ENCODE peak calls at places on chromosomes 3 and 15, in four cellular contexts. One of them, this sample, is unnamed. For H3K4me1, the result is how much of the 10 kb centered on the place peaks cover.

GRCh38 chr3:37660782-37661181 is 200.9 kb upstream of the CTDSPL start:
- DNase-seq in heart left ventricle: no peak
- DNase-seq in A549: no peak
- DNase-seq in transverse colon: no peak
- DNase-seq in this sample: no peak

GRCh38 chr3:123143669-123144411 is 57.9 kb upstream of the SEC22A start:
- DNase-seq in heart left ventricle: no peak
- DNase-seq in A549: no peak
- DNase-seq in transverse colon: no peak
- DNase-seq in this sample: no peak

GRCh38 chr3:86990171-86990733 is 697 bp downstream of the VGLL3 start:
- DNase-seq in transverse colon: no peak
- DNase-seq in A549: peak
- DNase-seq in heart left ventricle: no peak
- DNase-seq in this sample: no peak

GRCh38 chr15:46786886-46787285 is 930.4 kb upstream of the SEMA6D start:
- DNase-seq in heart left ventricle: no peak
- DNase-seq in A549: no peak
- DNase-seq in transverse colon: no peak
- DNase-seq in this sample: no peak

GRCh38 chr15:77907824-77908751 is 169.4 kb downstream of the TBC1D2B start:
- DNase-seq in A549: no peak
- DNase-seq in transverse colon: peak
- DNase-seq in heart left ventricle: no peak
- DNase-seq in this sample: peak

GRCh38 chr15:36109943-36110658 is 469.3 kb upstream of the CDIN1 start:
- DNase-seq in heart left ventricle: no peak
- DNase-seq in A549: no peak
- DNase-seq in transverse colon: no peak
- DNase-seq in this sample: no peak

GRCh38 chr15:99925661-99926461 is 192.6 kb upstream of the LYSMD4 start:
- DNase-seq in heart left ventricle: peak
- DNase-seq in transverse colon: peak
- DNase-seq in A549: peak
- DNase-seq in this sample: peak

GRCh38 chr3:138653567-138653966 is 45.0 kb downstream of the FAIM start:
- DNase-seq in A549: no peak
- DNase-seq in transverse colon: no peak
- DNase-seq in heart left ventricle: no peak
- DNase-seq in this sample: no peak

GRCh38 chr3:57382933-57383332 is 90.4 kb upstream of the ASB14 start:
- DNase-seq in transverse colon: no peak
- DNase-seq in A549: no peak
- DNase-seq in heart left ventricle: no peak
- DNase-seq in this sample: no peak

GRCh38 chr3:156148946-156149348 is 28.6 kb downstream of the KCNAB1 start:
- DNase-seq in A549: no peak
- DNase-seq in heart left ventricle: peak
- DNase-seq in transverse colon: no peak
- DNase-seq in this sample: no peak

GRCh38 chr15:99283739-99284138 is 32.5 kb downstream of the LRRC28 start:
- DNase-seq in heart left ventricle: no peak
- DNase-seq in A549: no peak
- DNase-seq in transverse colon: no peak
- DNase-seq in this sample: no peak

GRCh38 chr15:90291679-90292356 is 26.3 kb downstream of the NGRN start:
- DNase-seq in transverse colon: peak
- DNase-seq in heart left ventricle: no peak
- DNase-seq in A549: peak
- DNase-seq in this sample: no peak

GRCh38 chr3:59444293-59444671 is 394.5 kb upstream of the CFAP20DC start:
- DNase-seq in transverse colon: no peak
- DNase-seq in A549: no peak
- DNase-seq in heart left ventricle: no peak
- DNase-seq in this sample: no peak

GRCh38 chr15:62795171-62795570 is 247.4 kb upstream of the TPM1 start:
- DNase-seq in transverse colon: no peak
- DNase-seq in heart left ventricle: no peak
- DNase-seq in A549: no peak
- DNase-seq in this sample: no peak

GRCh38 chr3:152609891-152610290 is 225.0 kb upstream of the P2RY1 start:
- DNase-seq in A549: no peak
- DNase-seq in transverse colon: no peak
- DNase-seq in heart left ventricle: no peak
- DNase-seq in this sample: no peak

GRCh38 chr15:96342143-96342466 is 11.6 kb downstream of the NR2F2 start:
- DNase-seq in A549: no peak
- DNase-seq in transverse colon: no peak
- DNase-seq in heart left ventricle: no peak
- DNase-seq in this sample: no peak

GRCh38 chr3:38657369-38657768 is 7.9 kb upstream of the SCN5A start:
- DNase-seq in heart left ventricle: no peak
- DNase-seq in transverse colon: no peak
- DNase-seq in A549: no peak
- DNase-seq in this sample: no peak

GRCh38 chr15:31758126-31758525 is 272.2 kb upstream of the CHRNA7 start:
- DNase-seq in transverse colon: peak
- DNase-seq in heart left ventricle: peak
- DNase-seq in A549: peak
- DNase-seq in this sample: no peak

GRCh38 chr15:63605816-63606215 is 8.6 kb downstream of the FBXL22 start:
- DNase-seq in transverse colon: peak
- DNase-seq in A549: no peak
- DNase-seq in heart left ventricle: no peak
- DNase-seq in this sample: no peak

GRCh38 chr3:153330891-153331290 is 168.9 kb downstream of the RAP2B start:
- DNase-seq in A549: no peak
- DNase-seq in transverse colon: no peak
- DNase-seq in heart left ventricle: no peak
- DNase-seq in this sample: no peak

GRCh38 chr15:67126551-67127333 is 61.3 kb downstream of the SMAD3 start:
- DNase-seq in A549: no peak
- DNase-seq in heart left ventricle: no peak
- DNase-seq in transverse colon: no peak
- DNase-seq in this sample: no peak

GRCh38 chr3:168250415-168250861 is 154.7 kb upstream of the GOLIM4 start:
- DNase-seq in A549: no peak
- DNase-seq in heart left ventricle: no peak
- DNase-seq in transverse colon: no peak
- DNase-seq in this sample: no peak

GRCh38 chr15:69756440-69756839 is 303.8 kb downstream of the RPLP1 start:
- DNase-seq in A549: no peak
- DNase-seq in transverse colon: no peak
- DNase-seq in heart left ventricle: no peak
- DNase-seq in this sample: no peak

GRCh38 chr15:73078722-73079121 is 26.5 kb downstream of the NEO1 start:
- DNase-seq in transverse colon: peak
- DNase-seq in A549: peak
- DNase-seq in heart left ventricle: no peak
- DNase-seq in this sample: no peak

GRCh38 chr3:58073315-58074125 is 65.3 kb downstream of the FLNB start:
- DNase-seq in heart left ventricle: no peak
- DNase-seq in transverse colon: no peak
- DNase-seq in A549: no peak
- DNase-seq in this sample: no peak

GRCh38 chr15:46277994-46278885 is 643.4 kb downstream of the SQOR start:
- DNase-seq in transverse colon: no peak
- DNase-seq in heart left ventricle: no peak
- DNase-seq in A549: no peak
- DNase-seq in this sample: no peak

GRCh38 chr3:170178631-170179030 is 2.9 kb downstream of the PHC3 start:
- DNase-seq in transverse colon: peak
- DNase-seq in A549: no peak
- DNase-seq in heart left ventricle: no peak
- DNase-seq in this sample: peak

GRCh38 chr3:103085465-103085864 is 650.6 kb downstream of the ZPLD1 start:
- DNase-seq in A549: peak
- DNase-seq in transverse colon: no peak
- DNase-seq in heart left ventricle: no peak
- DNase-seq in this sample: no peak

GRCh38 chr3:12051586-12051985 is 47.4 kb downstream of the SYN2 start:
- DNase-seq in heart left ventricle: no peak
- DNase-seq in A549: no peak
- DNase-seq in transverse colon: no peak
- DNase-seq in this sample: no peak

GRCh38 chr3:66418432-66419052 is 82.3 kb downstream of the LRIG1 start:
- DNase-seq in transverse colon: peak
- DNase-seq in A549: no peak
- DNase-seq in heart left ventricle: no peak
- DNase-seq in this sample: no peak

GRCh38 chr15:27868828-27869404 is 230.2 kb downstream of the OCA2 start:
- DNase-seq in A549: no peak
- DNase-seq in heart left ventricle: no peak
- DNase-seq in transverse colon: no peak
- DNase-seq in this sample: no peak

GRCh38 chr3:72194464-72194857 is 409.5 kb upstream of the PROK2 start:
- DNase-seq in heart left ventricle: no peak
- DNase-seq in transverse colon: no peak
- DNase-seq in A549: no peak
- DNase-seq in this sample: no peak

GRCh38 chr3:186775999-186776398 is 7.4 kb upstream of the EIF4A2 start:
- DNase-seq in heart left ventricle: no peak
- DNase-seq in transverse colon: no peak
- DNase-seq in A549: no peak
- DNase-seq in this sample: no peak

GRCh38 chr3:52090131-52090548 is 33.8 kb upstream of the DUSP7 start:
- DNase-seq in A549: no peak
- DNase-seq in transverse colon: no peak
- DNase-seq in heart left ventricle: no peak
- DNase-seq in this sample: no peak

GRCh38 chr3:12689997-12690711 is 26.2 kb upstream of the RAF1 start:
- DNase-seq in A549: no peak
- DNase-seq in transverse colon: no peak
- DNase-seq in heart left ventricle: no peak
- DNase-seq in this sample: no peak

GRCh38 chr15:47027322-47027946 is 689.9 kb upstream of the SEMA6D start:
- DNase-seq in A549: no peak
- DNase-seq in transverse colon: no peak
- DNase-seq in heart left ventricle: no peak
- DNase-seq in this sample: no peak

GRCh38 chr3:34056951-34057390 is 258.5 kb downstream of the PDCD6IP start:
- DNase-seq in A549: peak
- DNase-seq in heart left ventricle: no peak
- DNase-seq in transverse colon: no peak
- DNase-seq in this sample: no peak

DNA sequence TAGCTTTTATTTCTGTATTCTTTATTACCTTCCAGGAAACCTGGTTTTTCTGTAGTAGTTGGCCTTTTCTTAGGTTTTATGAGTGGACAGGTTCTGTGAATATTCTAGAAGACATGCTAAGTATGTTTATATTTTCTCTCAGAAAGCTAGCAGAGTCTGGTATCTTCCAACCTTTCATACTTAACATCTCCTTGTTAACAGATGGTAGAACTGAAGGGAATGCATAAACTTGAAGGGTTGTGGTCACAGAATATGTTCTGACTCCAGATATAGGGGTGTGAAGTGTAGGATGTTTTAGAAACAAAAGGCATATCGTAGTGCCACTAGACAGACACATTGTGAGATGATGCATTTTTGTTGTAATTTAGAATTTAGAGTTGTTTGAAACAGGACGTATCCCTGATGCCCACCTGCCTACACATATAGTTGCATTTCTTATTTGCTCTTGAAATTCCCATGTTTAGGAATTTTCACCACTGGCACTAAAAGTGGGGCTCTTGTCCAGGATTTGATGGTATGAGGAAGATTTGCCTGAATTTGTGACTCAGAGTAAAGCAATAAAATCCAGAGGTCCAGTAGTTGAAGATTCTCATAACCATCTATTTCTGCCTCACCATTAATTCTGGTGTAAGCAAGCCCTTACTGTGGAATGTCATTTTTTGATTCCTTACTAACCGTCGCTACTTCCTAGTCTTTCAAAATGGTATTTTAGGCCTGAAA is 274.5 kb downstream of the FEZF2 start:
- DNase-seq in A549: no peak
- DNase-seq in transverse colon: no peak
- DNase-seq in heart left ventricle: no peak
- DNase-seq in this sample: no peak
- H3K4me1 ChIP-seq in A549: under half
- H3K4me1 ChIP-seq in transverse colon: under half
- H3K4me1 ChIP-seq in heart left ventricle: under half
- H3K4me1 ChIP-seq in this sample: under half

DNA sequence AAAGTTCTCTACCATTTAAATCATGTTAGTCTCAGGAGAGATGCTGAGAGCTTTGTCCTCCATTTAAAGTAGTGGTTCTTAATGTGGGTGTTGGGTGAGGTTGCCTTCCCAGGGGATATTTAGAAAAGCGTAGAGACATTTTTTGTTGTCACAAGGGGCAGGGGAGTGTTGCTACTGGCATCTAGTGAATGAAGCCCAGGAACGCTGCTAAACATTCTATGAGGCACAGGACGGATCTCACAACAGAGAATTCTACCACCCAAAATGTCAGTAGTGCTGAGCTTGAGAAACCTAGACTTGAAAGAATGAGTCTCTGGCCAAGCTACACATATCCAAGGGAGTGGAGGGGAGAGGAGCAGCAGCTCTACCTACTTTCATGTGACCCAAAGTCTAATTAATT is 60.7 kb upstream of the CTNNB1 start:
- DNase-seq in transverse colon: no peak
- DNase-seq in heart left ventricle: no peak
- DNase-seq in A549: no peak
- DNase-seq in this sample: no peak
- TF ChIP-seq CTCF in transverse colon: no peak
- TF ChIP-seq CTCF in heart left ventricle: no peak
- TF ChIP-seq CTCF in A549: no peak
- TF ChIP-seq CTCF in this sample: no peak

GRCh38 chr3:4824948-4825325 is 154.3 kb upstream of the BHLHE40 start:
- DNase-seq in transverse colon: no peak
- DNase-seq in heart left ventricle: no peak
- DNase-seq in A549: peak
- DNase-seq in this sample: no peak
- H3K4me1 ChIP-seq in transverse colon: half or more
- H3K4me1 ChIP-seq in heart left ventricle: under half
- H3K4me1 ChIP-seq in A549: half or more
- H3K4me1 ChIP-seq in this sample: half or more

GRCh38 chr3:157527471-157527881 is 24.3 kb upstream of the VEPH1 start:
- DNase-seq in heart left ventricle: no peak
- DNase-seq in transverse colon: no peak
- DNase-seq in A549: no peak
- DNase-seq in this sample: no peak
- TF ChIP-seq CTCF in heart left ventricle: no peak
- TF ChIP-seq CTCF in transverse colon: no peak
- TF ChIP-seq CTCF in A549: no peak
- TF ChIP-seq CTCF in this sample: no peak

DNA sequence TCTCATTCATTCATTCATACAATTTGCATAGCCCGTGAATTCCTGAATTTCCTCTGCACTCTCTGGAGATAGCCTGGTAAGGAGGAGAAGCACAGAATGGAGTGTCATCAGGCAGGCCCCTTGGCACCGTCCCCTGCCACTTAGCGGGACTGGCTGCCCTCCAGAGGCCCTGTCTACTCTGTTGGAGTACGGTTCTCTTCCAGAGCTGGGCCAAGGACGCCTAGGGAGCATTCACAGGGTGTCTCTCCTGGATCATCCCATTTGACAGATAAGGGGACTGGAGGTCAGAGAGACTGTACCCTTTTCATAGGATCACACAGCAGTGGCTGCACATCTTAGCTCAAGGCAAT is 48.0 kb downstream of the PTH1R start:
- DNase-seq in heart left ventricle: peak
- DNase-seq in transverse colon: peak
- DNase-seq in A549: no peak
- DNase-seq in this sample: no peak
- H3K4me1 ChIP-seq in heart left ventricle: half or more
- H3K4me1 ChIP-seq in transverse colon: under half
- H3K4me1 ChIP-seq in A549: under half
- H3K4me1 ChIP-seq in this sample: under half

This sample was measured in CD8-positive, alpha-beta T cell.